ENCODE peak calls at places on chromosomes 2 and 18, in four cellular contexts. R, Q, B and X are unnamed samples.

GRCh38 chr2:28695245-28695647 is 56.4 kb upstream of the PPP1CB start:
- DNase-seq in R (no peak), Q (no peak), B (no peak), X (no peak)

GRCh38 chr2:216967889-216968288 is 108.0 kb upstream of the TNP1 start:
- DNase-seq in R (no peak), Q (no peak), B (no peak), X (no peak)

GRCh38 chr18:46407471-46408166 is 249.4 kb downstream of the LOXHD1 start:
- DNase-seq in R (no peak), Q (no peak), B (no peak), X (no peak)

GRCh38 chr2:69061518-69061917 is 48.5 kb downstream of the ANTXR1 start:
- DNase-seq in R (no peak), Q (no peak), B (no peak), X (no peak)

GRCh38 chr2:218896501-218897393 is 16.1 kb downstream of the WNT10A start:
- DNase-seq in R (peak; percentile 84), Q (no peak), B (peak; percentile 69), X (no peak)

GRCh38 chr2:156436477-156437085 is 402 bp downstream of the GPD2 start:
- DNase-seq in R (no peak), Q (no peak), B (peak; percentile 49), X (no peak)

GRCh38 chr2:172253190-172254052 is 150.7 kb upstream of the DLX2 start:
- DNase-seq in R (no peak), Q (peak; percentile 91), B (no peak), X (no peak)

GRCh38 chr2:11411768-11412448 is 54.1 kb downstream of the E2F6 start:
- DNase-seq in R (no peak), Q (peak; percentile 65), B (peak; percentile 65), X (peak; percentile 27)

GRCh38 chr2:71877636-71878035 is 270.0 kb downstream of the CYP26B1 start:
- DNase-seq in R (no peak), Q (no peak), B (no peak), X (no peak)

GRCh38 chr18:3799515-3799914 is 349.5 kb downstream of the TGIF1 start:
- DNase-seq in R (no peak), Q (no peak), B (no peak), X (no peak)

DNA sequence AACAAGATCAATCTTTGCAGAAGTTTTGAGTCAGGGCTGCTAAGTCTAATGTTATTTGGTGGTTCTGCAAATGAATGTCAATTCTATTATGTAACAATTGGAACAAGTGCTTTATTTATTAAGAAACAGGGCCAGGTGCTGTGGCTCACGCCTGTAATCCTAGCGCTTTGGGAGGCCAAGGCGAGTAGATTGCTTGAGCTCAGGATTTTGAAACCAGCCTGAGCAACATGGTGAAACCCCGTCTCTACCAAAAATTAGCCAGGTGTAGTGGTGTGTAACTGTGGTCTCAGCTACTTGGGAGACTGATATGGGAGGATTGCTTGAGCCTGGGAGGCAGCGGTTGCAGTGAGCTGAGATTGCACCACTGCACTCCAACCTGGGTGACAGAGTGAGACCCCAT is 13.2 kb upstream of the RNF103 start:
- DNase-seq in R (no peak), Q (no peak), B (no peak), X (no peak)
- TF ChIP-seq JUND in R (no peak), Q (no peak), B (no peak), X (no peak)

DNA sequence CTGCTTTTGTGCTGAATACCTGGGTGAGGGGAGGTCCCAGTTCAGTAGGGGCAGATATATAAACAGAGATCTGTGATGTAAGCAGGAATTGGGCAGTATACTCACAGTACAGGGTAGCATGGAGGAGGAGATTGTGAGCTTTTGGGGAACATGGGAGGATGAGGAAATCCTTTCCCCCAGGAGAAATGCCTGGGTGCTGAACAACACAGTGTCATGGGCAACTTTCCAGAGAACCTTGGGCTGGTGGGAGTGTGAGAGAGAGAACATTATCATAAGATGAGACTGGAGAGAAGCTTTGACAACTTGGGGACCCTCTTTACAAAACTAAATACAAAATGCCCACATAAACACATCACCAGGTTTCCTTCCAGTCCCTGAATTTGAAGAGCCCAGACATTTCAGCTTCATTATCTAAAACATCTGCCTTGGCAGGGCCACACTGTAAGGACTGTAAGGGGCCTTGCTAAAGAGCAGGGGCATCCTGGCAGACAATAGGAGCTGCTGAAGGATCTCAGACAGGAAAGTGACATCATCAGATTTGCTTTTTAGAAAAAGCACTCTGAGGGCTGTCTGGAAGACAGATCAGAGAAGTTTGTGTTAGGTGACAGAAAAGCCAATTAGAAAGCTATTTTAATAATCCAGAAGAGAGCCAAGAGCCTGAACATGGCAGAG is 303.1 kb upstream of the FBXO11 start:
- DNase-seq in R (no peak), Q (no peak), B (no peak), X (no peak)
- TF ChIP-seq JUND in R (no peak), Q (no peak), B (no peak), X (no peak)

GRCh38 chr2:569681-570080 is 107.5 kb downstream of the TMEM18 start:
- DNase-seq in R (no peak), Q (no peak), B (no peak), X (no peak)
- TF ChIP-seq JUND in R (no peak), Q (no peak), B (no peak), X (no peak)

DNA sequence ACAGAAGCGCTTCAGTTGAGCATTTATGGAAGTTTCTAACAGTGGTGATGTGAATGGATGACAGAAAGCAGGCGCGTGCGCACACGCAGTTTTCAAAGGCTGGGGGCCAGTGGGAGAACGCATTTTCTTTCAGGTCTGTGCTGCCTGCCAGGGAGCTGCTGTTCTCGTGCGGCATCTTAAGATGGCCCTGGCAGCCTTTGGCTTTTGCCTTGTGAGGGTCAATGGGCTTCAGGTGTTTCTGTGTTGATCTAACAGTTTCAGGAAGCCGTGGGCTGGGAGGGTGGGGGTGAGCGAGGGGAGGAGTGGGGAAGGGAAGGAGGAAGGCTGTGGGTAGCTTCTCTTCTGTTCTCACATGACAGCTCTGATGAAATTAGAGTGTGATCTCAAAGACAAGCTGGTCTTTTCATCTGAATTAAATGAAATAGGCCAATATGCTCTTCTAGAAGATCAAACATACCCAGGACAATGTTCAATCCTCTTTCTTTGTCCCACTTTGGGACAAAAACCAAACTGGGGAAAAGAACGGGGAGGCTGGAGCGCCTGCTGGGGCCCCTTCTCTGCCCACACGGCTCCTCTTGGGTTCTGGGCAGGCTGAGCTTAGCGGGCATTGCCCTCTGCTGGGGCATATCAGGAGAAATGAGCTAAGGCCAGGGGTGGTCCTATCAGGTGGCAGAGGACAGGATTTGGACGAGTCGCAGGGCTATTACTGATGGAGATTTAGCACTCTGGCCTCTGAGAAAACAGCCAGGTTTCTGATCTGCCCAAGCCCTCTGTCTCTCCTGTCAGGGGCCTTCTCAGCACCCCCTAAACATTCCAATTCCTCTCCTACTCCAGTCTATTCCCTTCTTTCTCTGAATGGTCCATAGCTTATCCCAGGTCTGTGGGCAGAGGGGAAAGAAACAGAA is 126.2 kb upstream of the LGALSL start:
- DNase-seq in R (peak; percentile 43), Q (no peak), B (peak; percentile 49), X (no peak)
- TF ChIP-seq JUND in R (no peak), Q (no peak), B (no peak), X (no peak)

DNA sequence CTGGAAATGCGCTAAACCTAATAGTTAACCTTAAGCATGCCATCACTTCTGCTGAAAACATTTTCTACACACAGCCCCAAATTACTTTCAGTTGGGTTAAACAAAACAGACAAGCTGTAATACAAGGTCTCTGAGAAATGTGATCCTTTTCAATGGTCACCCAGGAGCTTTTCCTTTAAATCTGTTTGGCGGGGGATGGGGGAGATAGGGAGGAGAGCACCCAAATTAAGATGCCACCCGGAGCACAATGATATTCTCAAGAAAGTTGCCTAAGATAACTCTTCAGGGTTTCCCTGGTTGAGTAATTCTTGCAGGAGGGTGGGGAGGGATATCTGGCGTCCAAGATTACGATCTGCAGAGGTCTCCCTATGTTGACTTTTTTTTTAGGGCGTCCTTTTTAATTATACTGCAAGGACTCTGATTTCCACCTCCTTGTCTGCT is 971 bp downstream of the GAREM1 start:
- DNase-seq in R (no peak), Q (no peak), B (no peak), X (no peak)
- TF ChIP-seq JUND in R (no peak), Q (no peak), B (no peak), X (no peak)

DNA sequence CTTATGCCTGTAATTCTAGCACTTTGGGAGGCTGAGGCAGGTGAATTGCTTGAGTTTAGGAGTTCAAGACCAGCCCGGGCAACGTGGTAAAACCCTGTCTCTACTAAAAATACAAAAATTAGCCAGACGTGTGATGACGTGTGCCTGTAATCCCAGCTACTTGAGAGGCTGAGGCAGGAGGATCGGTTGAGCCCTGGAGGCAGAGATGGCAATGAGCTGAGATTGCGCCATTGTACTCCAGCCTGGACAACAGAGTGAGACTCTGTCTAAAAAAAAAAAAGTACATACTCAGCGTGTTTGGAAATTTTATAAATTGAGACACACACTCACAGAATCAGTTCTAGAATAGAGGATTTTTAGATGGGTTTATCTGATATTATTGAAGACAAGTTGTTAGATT is 17.1 kb upstream of the GIGYF2 start:
- DNase-seq in R (no peak), Q (no peak), B (no peak), X (no peak)
- TF ChIP-seq JUND in R (no peak), Q (no peak), B (no peak), X (no peak)

GRCh38 chr2:121151311-121152109 is 133.5 kb downstream of the TFCP2L1 start:
- DNase-seq in R (no peak), Q (no peak), B (no peak), X (peak; percentile 16)

GRCh38 chr2:121152861-121153260 is 132.1 kb downstream of the TFCP2L1 start:
- DNase-seq in R (no peak), Q (no peak), B (no peak), X (no peak)

GRCh38 chr2:121159291-121160144 is 125.5 kb downstream of the TFCP2L1 start:
- DNase-seq in R (no peak), Q (no peak), B (no peak), X (no peak)

GRCh38 chr2:121153516-121153915 is 131.5 kb downstream of the TFCP2L1 start:
- DNase-seq in R (no peak), Q (no peak), B (no peak), X (no peak)

DNA sequence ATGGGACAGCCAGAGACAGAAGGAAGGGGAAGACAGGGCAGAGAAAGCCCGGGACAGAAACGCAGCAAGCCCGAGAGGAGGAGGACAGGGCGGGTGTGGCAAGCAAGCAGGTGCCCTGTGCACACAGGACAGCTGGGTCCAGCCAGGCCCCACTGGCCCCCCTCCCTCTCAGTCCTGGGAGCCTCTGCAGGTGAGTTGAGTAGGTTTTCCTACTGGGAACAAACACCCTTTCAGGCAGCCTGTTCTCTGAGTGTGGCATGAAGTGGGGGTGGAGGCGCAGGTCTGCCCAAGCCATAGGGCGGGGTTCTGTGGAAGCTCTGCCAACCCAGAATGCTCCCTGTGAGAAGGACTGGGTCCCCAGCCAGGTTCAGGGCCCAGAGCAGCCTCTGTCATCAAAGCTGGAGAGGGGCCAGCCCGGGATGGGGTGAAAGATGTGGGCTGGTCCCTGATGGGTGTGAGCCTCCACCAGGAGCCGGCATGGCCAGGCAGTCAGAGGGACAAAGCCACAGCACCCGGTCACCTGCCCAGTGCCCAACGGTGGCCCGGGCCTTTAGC is 129.4 kb downstream of the TFCP2L1 start:
- DNase-seq in R (no peak), Q (no peak), B (no peak), X (no peak)
- TF ChIP-seq JUND in R (no peak), Q (no peak), B (no peak), X (no peak)